ENCODE peak calls at places on chromosomes 11 and 22, in seven cellular contexts. D, V, A, G, M, S and I are unnamed samples.

GRCh38 chr22:41305646-41306045 is 4.3 kb downstream of the ZC3H7B start:
- DNase-seq in D (peak; percentile 93), V (peak; percentile 74), A (no peak), G (peak; percentile 84), M (no peak), S (no peak), I (no peak)

GRCh38 chr11:93543292-93543977 is at the start of gene SMCO4:
- DNase-seq in D (peak; percentile 86), V (peak; percentile 75), A (peak; percentile 84), G (peak; percentile 91), M (peak; percentile 86), S (peak; percentile 96), I (peak; percentile 90)

GRCh38 chr11:42239102-42239501 is 779.6 kb upstream of the LRRC4C start:
- DNase-seq in D (no peak), V (peak; percentile 78), A (no peak), G (no peak), M (no peak), S (no peak), I (no peak)

GRCh38 chr11:45798793-45799441 is 6.0 kb upstream of the SLC35C1 start:
- DNase-seq in D (no peak), V (no peak), A (no peak), G (no peak), M (peak; percentile 25), S (no peak), I (no peak)

GRCh38 chr11:68523743-68524142 is 63.2 kb downstream of the PPP6R3 start:
- DNase-seq in D (no peak), V (no peak), A (no peak), G (no peak), M (no peak), S (no peak), I (no peak)

GRCh38 chr11:30329150-30329940 is 6.4 kb downstream of the ARL14EP start:
- DNase-seq in D (no peak), V (no peak), A (no peak), G (no peak), M (no peak), S (no peak), I (no peak)

GRCh38 chr11:79535606-79536005 is 94.8 kb upstream of the TENM4 start:
- DNase-seq in D (no peak), V (no peak), A (no peak), G (no peak), M (no peak), S (no peak), I (no peak)

GRCh38 chr11:17185938-17186337 is 21.8 kb downstream of the PIK3C2A start:
- DNase-seq in D (no peak), V (no peak), A (no peak), G (no peak), M (no peak), S (no peak), I (no peak)

GRCh38 chr11:93444671-93445073 is 98.5 kb downstream of the SMCO4 start:
- DNase-seq in D (no peak), V (peak; percentile 90), A (no peak), G (no peak), M (no peak), S (peak; percentile 93), I (no peak)

GRCh38 chr22:17314472-17314871 is 54.8 kb upstream of the CECR2 start:
- DNase-seq in D (no peak), V (no peak), A (no peak), G (no peak), M (peak; percentile 14), S (no peak), I (no peak)

GRCh38 chr11:96964661-96965060 is 574.8 kb downstream of the JRKL start:
- DNase-seq in D (no peak), V (no peak), A (no peak), G (peak; percentile 4), M (no peak), S (peak; percentile 38), I (no peak)

GRCh38 chr11:115656684-115657083 is 152.5 kb upstream of the CADM1 start:
- DNase-seq in D (no peak), V (no peak), A (no peak), G (no peak), M (no peak), S (no peak), I (no peak)

GRCh38 chr11:92890836-92891235 is 78.6 kb upstream of the MTNR1B start:
- DNase-seq in D (no peak), V (no peak), A (no peak), G (no peak), M (no peak), S (no peak), I (no peak)

GRCh38 chr11:104033561-104033960 is 2.9 kb upstream of the DDI1 start:
- DNase-seq in D (no peak), V (no peak), A (no peak), G (no peak), M (no peak), S (no peak), I (no peak)
- H3K4me3 ChIP-seq in D (peak overlapping the region; percentile 10), V (no peak overlapping the region), A (no peak overlapping the region), G (no peak overlapping the region), M (no peak overlapping the region), S (no peak overlapping the region), I (no peak overlapping the region)

GRCh38 chr11:9575531-9576240 is 2.2 kb downstream of the WEE1 start:
- DNase-seq in D (no peak), V (peak; percentile 32), A (no peak), G (no peak), M (no peak), S (no peak), I (no peak)

GRCh38 chr11:9577032-9577431 is 3.6 kb downstream of the WEE1 start:
- DNase-seq in D (no peak), V (peak; percentile 66), A (no peak), G (no peak), M (no peak), S (no peak), I (no peak)

GRCh38 chr11:9577551-9577950 is 4.1 kb downstream of the WEE1 start:
- DNase-seq in D (no peak), V (peak; percentile 58), A (no peak), G (no peak), M (no peak), S (no peak), I (no peak)

GRCh38 chr11:9581556-9582161 is 8.2 kb downstream of the WEE1 start:
- DNase-seq in D (no peak), V (no peak), A (no peak), G (no peak), M (no peak), S (no peak), I (no peak)

GRCh38 chr11:9580894-9581293 is 7.4 kb downstream of the WEE1 start:
- DNase-seq in D (no peak), V (no peak), A (no peak), G (no peak), M (no peak), S (no peak), I (no peak)
- H3K4me1 ChIP-seq in D (no peaks in the 10 kb centered on the region), V (peaks cover 11% of the 10 kb centered on the region), A (peaks cover 7% of the 10 kb centered on the region), G (peaks cover 11% of the 10 kb centered on the region), M (peaks cover 25% of the 10 kb centered on the region), S (peaks cover 3% of the 10 kb centered on the region), I (peaks cover 1% of the 10 kb centered on the region)

GRCh38 chr22:39917091-39917703 is 16.3 kb downstream of the GRAP2 start:
- DNase-seq in D (no peak), V (no peak), A (no peak), G (no peak), M (no peak), S (no peak), I (no peak)
- H3K4me3 ChIP-seq in D (no peak overlapping the region), V (no peak overlapping the region), A (no peak overlapping the region), G (no peak overlapping the region), M (no peak overlapping the region), S (no peak overlapping the region), I (no peak overlapping the region)

GRCh38 chr11:67397536-67397935 is 4.1 kb downstream of the PPP1CA start:
- DNase-seq in D (no peak), V (no peak), A (no peak), G (no peak), M (no peak), S (no peak), I (no peak)
- H3K4me1 ChIP-seq in D (peaks cover 27% of the 10 kb centered on the region), V (peaks cover 16% of the 10 kb centered on the region), A (peaks cover 26% of the 10 kb centered on the region), G (peaks cover 23% of the 10 kb centered on the region), M (peaks cover 64% of the 10 kb centered on the region), S (peaks cover 10% of the 10 kb centered on the region), I (peaks cover 6% of the 10 kb centered on the region)

GRCh38 chr11:108551653-108552462 is 41.7 kb downstream of the EXPH5 start:
- DNase-seq in D (no peak), V (no peak), A (no peak), G (no peak), M (no peak), S (peak; percentile 60), I (no peak)
- H3K4me3 ChIP-seq in D (no peak overlapping the region), V (no peak overlapping the region), A (no peak overlapping the region), G (no peak overlapping the region), M (no peak overlapping the region), S (peak overlapping the region; percentile 58), I (no peak overlapping the region)

GRCh38 chr11:9613118-9613829 is 39.8 kb downstream of the WEE1 start:
- DNase-seq in D (peak; percentile 95), V (peak; percentile 88), A (peak; percentile 96), G (peak; percentile 95), M (peak; percentile 93), S (peak; percentile 99), I (peak; percentile 96)

GRCh38 chr11:9616042-9616640 is 42.7 kb downstream of the WEE1 start:
- DNase-seq in D (no peak), V (no peak), A (no peak), G (no peak), M (no peak), S (no peak), I (no peak)

GRCh38 chr11:9613830-9614762 is 40.6 kb downstream of the WEE1 start:
- DNase-seq in D (peak; percentile 83), V (peak; percentile 85), A (peak; percentile 85), G (peak; percentile 84), M (peak; percentile 88), S (peak; percentile 93), I (peak; percentile 95)

GRCh38 chr11:9616858-9617257 is 43.4 kb downstream of the WEE1 start:
- DNase-seq in D (no peak), V (no peak), A (no peak), G (no peak), M (no peak), S (no peak), I (no peak)

DNA sequence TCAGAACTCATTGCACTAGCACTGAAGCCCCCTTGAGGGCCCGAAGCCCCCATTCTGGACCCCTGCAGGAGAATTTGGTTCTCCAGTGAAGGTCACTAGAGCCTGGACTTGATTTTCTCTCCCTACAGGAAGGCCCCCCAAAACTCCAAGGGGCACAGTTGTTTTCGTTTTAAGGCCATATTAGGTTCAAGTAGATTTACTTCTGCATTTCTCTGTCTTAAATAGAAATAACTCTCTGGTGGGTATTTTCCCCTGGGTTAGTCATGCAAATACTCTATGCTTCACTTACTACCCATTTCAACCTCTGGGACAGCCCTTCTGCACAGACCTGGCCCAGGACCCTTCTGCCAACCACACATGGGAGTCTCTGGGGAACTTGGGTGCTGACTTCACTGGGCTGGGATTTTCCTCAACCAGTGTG is 41.6 kb downstream of the WEE1 start:
- DNase-seq in D (no peak), V (no peak), A (no peak), G (no peak), M (no peak), S (no peak), I (no peak)
- H3K4me1 ChIP-seq in D (peaks cover 9% of the 10 kb centered on the region), V (peaks cover 25% of the 10 kb centered on the region), A (peaks cover 7% of the 10 kb centered on the region), G (no peaks in the 10 kb centered on the region), M (peaks cover 15% of the 10 kb centered on the region), S (no peaks in the 10 kb centered on the region), I (no peaks in the 10 kb centered on the region)

GRCh38 chr11:37502202-37502601 is 904.2 kb upstream of the RAG2 start:
- DNase-seq in D (no peak), V (no peak), A (no peak), G (no peak), M (no peak), S (no peak), I (no peak)
- H3K4me3 ChIP-seq in D (no peak overlapping the region), V (no peak overlapping the region), A (no peak overlapping the region), G (no peak overlapping the region), M (no peak overlapping the region), S (no peak overlapping the region), I (no peak overlapping the region)